ENCODE peak calls at places on chromosomes 6 and 20, in eight cellular contexts. B, Z, U, T, L, W, D and R are unnamed samples.

GRCh38 chr6:29992792-29993191 is 50.5 kb downstream of the HLA-A start:
- DNase-seq in T (no peak), Z (no peak), W (no peak), U (peak; percentile 76), L (no peak), D (no peak), B (no peak), R (no peak)

GRCh38 chr6:15615837-15616236 is 47.0 kb downstream of the DTNBP1 start:
- DNase-seq in B (peak; percentile 23), T (no peak), U (no peak), Z (peak; percentile 52), L (no peak), D (no peak), W (no peak), R (peak; percentile 38)

GRCh38 chr6:140784573-140784972 is 1348.2 kb upstream of the GJE1 start:
- DNase-seq in U (no peak), T (no peak), Z (no peak), D (no peak), B (no peak), L (no peak), W (no peak), R (no peak)

GRCh38 chr6:154356690-154357089 is at the start of gene IPCEF1:
- DNase-seq in U (no peak), W (no peak), L (no peak), Z (no peak), T (no peak), D (no peak), B (no peak), R (no peak)

GRCh38 chr20:50735813-50736212 is 4.4 kb downstream of the PARD6B start:
- DNase-seq in L (no peak), D (no peak), T (no peak), W (no peak), U (no peak), Z (no peak), B (no peak), R (no peak)

GRCh38 chr6:32607263-32607987 is 17.8 kb upstream of the HLA-DRB1 start:
- DNase-seq in Z (no peak), U (no peak), L (no peak), W (no peak), D (no peak), B (no peak), T (no peak), R (no peak)

GRCh38 chr6:170137911-170138910 is 152.7 kb downstream of the DLL1 start:
- DNase-seq in Z (no peak), L (no peak), U (no peak), D (no peak), W (no peak), T (no peak), B (no peak), R (no peak)

GRCh38 chr6:21348462-21349195 is 244.9 kb upstream of the SOX4 start:
- DNase-seq in T (no peak), W (no peak), U (peak; percentile 73), L (no peak), B (peak; percentile 27), D (peak; percentile 75), Z (peak; percentile 53), R (no peak)

GRCh38 chr6:135114355-135115145 is 59.9 kb upstream of the HBS1L start:
- DNase-seq in Z (no peak), D (no peak), T (no peak), L (no peak), B (no peak), W (no peak), U (no peak), R (no peak)

GRCh38 chr6:25366785-25367657 is 87.8 kb downstream of the CARMIL1 start:
- DNase-seq in D (no peak), U (no peak), B (no peak), W (no peak), L (no peak), Z (no peak), T (no peak), R (no peak)